ENCODE peak calls at places on chromosome 6, in eight cellular contexts. F is caudate nucleus; H is lower lobe of right lung; Z is iPS-NIHi11; A is activated CD8-positive, alpha-beta memory T cell treated with anti-CD3 and anti-CD28 coated beads for 4 hours; D is COR-L47; E is islet precursor cell; C is OCI-M1. T is an unnamed sample.

GRCh38 chr6:26743157-26743821 is 83.7 kb upstream of the ZNF322 start:
- DNase-seq in F (no peak), H (no peak), Z (peak), A (no peak), D (no peak), E (peak), C (no peak), T (no peak)

GRCh38 chr6:154504865-154505449 is 5.5 kb downstream of the CNKSR3 start:
- DNase-seq in F (no peak), H (no peak), Z (no peak), A (no peak), D (no peak), E (no peak), C (no peak), T (no peak)

GRCh38 chr6:87698618-87699017 is 3.4 kb downstream of the AKIRIN2 start:
- DNase-seq in F (no peak), H (no peak), Z (no peak), A (no peak), D (no peak), E (no peak), C (peak), T (peak)

GRCh38 chr6:42022755-42023384 is 27.5 kb upstream of the TAF8 start:
- DNase-seq in F (no peak), H (no peak), Z (no peak), A (no peak), D (no peak), E (no peak), C (no peak), T (no peak)

GRCh38 chr6:31441368-31442267 is 38.2 kb downstream of the MICA start:
- DNase-seq in F (peak), H (peak), Z (peak), A (peak), D (peak), E (peak), C (peak), T (peak)

GRCh38 chr6:35728663-35729348 is 8.0 kb upstream of the ARMC12 start:
- DNase-seq in F (peak), H (peak), Z (no peak), A (no peak), D (no peak), E (no peak), C (no peak), T (no peak)

GRCh38 chr6:74113901-74114300 is 417.9 kb downstream of the CD109 start:
- DNase-seq in F (no peak), H (no peak), Z (no peak), A (no peak), D (no peak), E (no peak), C (no peak), T (no peak)

GRCh38 chr6:56528412-56528841 is 114.3 kb downstream of the DST start:
- DNase-seq in F (no peak), H (no peak), Z (no peak), A (no peak), D (no peak), E (no peak), C (no peak), T (no peak)

GRCh38 chr6:63380265-63380664 is 60.5 kb upstream of the LGSN start:
- DNase-seq in F (peak), H (no peak), Z (no peak), A (no peak), D (no peak), E (no peak), C (no peak), T (no peak)

GRCh38 chr6:158786645-158787304 is 32.4 kb downstream of the EZR start:
- DNase-seq in F (no peak), H (no peak), Z (no peak), A (no peak), D (no peak), E (no peak), C (no peak), T (no peak)

GRCh38 chr6:32484614-32484998 is 44.9 kb downstream of the HLA-DRA start:
- DNase-seq in F (no peak), H (no peak), Z (no peak), A (no peak), D (no peak), E (no peak), C (no peak), T (no peak)

GRCh38 chr6:30855429-30856069 is 28.8 kb upstream of the DDR1 start:
- DNase-seq in F (no peak), H (no peak), Z (no peak), A (no peak), D (no peak), E (peak), C (no peak), T (no peak)

GRCh38 chr6:4351857-4352669 is 216.7 kb upstream of the ECI2 start:
- DNase-seq in F (peak), H (no peak), Z (peak), A (no peak), D (no peak), E (peak), C (no peak), T (no peak)

GRCh38 chr6:119110601-119111548 is 32.4 kb upstream of the FAM184A start:
- DNase-seq in F (peak), H (no peak), Z (peak), A (no peak), D (peak), E (peak), C (peak), T (peak)

GRCh38 chr6:42137192-42137753 is 5.1 kb downstream of the C6orf132 start:
- DNase-seq in F (no peak), H (no peak), Z (no peak), A (no peak), D (no peak), E (peak), C (no peak), T (no peak)

GRCh38 chr6:43496370-43497128 is 13.6 kb downstream of the LRRC73 start:
- DNase-seq in F (no peak), H (no peak), Z (peak), A (no peak), D (no peak), E (peak), C (peak), T (no peak)

GRCh38 chr6:131954099-131954774 is 3.1 kb upstream of the CCN2 start:
- DNase-seq in F (no peak), H (no peak), Z (no peak), A (no peak), D (no peak), E (no peak), C (no peak), T (no peak)

GRCh38 chr6:112282217-112282616 is 27.9 kb upstream of the LAMA4 start:
- DNase-seq in F (peak), H (peak), Z (peak), A (no peak), D (no peak), E (peak), C (no peak), T (no peak)

GRCh38 chr6:31352497-31353368 is 4.2 kb downstream of the HLA-B start:
- DNase-seq in F (no peak), H (no peak), Z (no peak), A (no peak), D (no peak), E (no peak), C (peak), T (no peak)

GRCh38 chr6:159908535-159908934 is 17.7 kb downstream of the MAS1 start:
- DNase-seq in F (no peak), H (no peak), Z (no peak), A (no peak), D (no peak), E (no peak), C (no peak), T (no peak)

GRCh38 chr6:83558975-83559374 is 46.6 kb downstream of the PRSS35 start:
- DNase-seq in F (no peak), H (no peak), Z (no peak), A (no peak), D (no peak), E (no peak), C (no peak), T (no peak)

GRCh38 chr6:25447570-25447929 is 168.4 kb downstream of the CARMIL1 start:
- DNase-seq in F (peak), H (no peak), Z (no peak), A (no peak), D (no peak), E (no peak), C (no peak), T (no peak)

GRCh38 chr6:42740725-42741124 is 5.2 kb downstream of the TBCC start:
- DNase-seq in F (no peak), H (no peak), Z (no peak), A (no peak), D (no peak), E (no peak), C (no peak), T (no peak)

GRCh38 chr6:96659084-96659845 is 96.3 kb downstream of the FHL5 start:
- DNase-seq in F (no peak), H (no peak), Z (no peak), A (no peak), D (no peak), E (no peak), C (no peak), T (no peak)

GRCh38 chr6:5084787-5085637 is at the start of gene PPP1R3G:
- DNase-seq in F (no peak), H (peak), Z (peak), A (no peak), D (peak), E (peak), C (peak), T (peak)

GRCh38 chr6:137487947-137488735 is 6.1 kb downstream of the OLIG3 start:
- DNase-seq in F (no peak), H (no peak), Z (peak), A (no peak), D (no peak), E (no peak), C (no peak), T (no peak)

GRCh38 chr6:127459231-127459641 is at the start of gene KIAA0408:
- DNase-seq in F (peak), H (peak), Z (peak), A (no peak), D (no peak), E (peak), C (peak), T (no peak)

GRCh38 chr6:156781882-156782631 is 4.9 kb downstream of the ARID1B start:
- DNase-seq in F (no peak), H (no peak), Z (no peak), A (no peak), D (no peak), E (no peak), C (peak), T (peak)

GRCh38 chr6:104599821-104600658 is 259.7 kb downstream of the HACE1 start:
- DNase-seq in F (no peak), H (no peak), Z (no peak), A (no peak), D (no peak), E (no peak), C (peak), T (no peak)

GRCh38 chr6:73585566-73586415 is 65.0 kb upstream of the EEF1A1 start:
- DNase-seq in F (peak), H (no peak), Z (no peak), A (peak), D (no peak), E (peak), C (peak), T (peak)

GRCh38 chr6:10421508-10422281 is 6.8 kb upstream of the TFAP2A start:
- DNase-seq in F (no peak), H (no peak), Z (no peak), A (no peak), D (no peak), E (peak), C (no peak), T (no peak)